ENCODE peak calls at places on chromosomes 4 and X, in ten cellular contexts. H, F, R, W, U, V, N, C, M and Q are unnamed samples.

GRCh38 chrX:39642071-39642470 is 455.7 kb downstream of the BCOR start:
- DNase-seq in H (no peak), F (no peak), R (no peak), W (no peak), U (no peak), V (peak), N (no peak), C (no peak), M (no peak), Q (no peak)

GRCh38 chr4:176360446-176360845 is 40.7 kb downstream of the SPCS3 start:
- DNase-seq in H (peak), F (no peak), R (peak), W (peak), U (peak), V (no peak), N (no peak), C (no peak), M (no peak), Q (no peak)

GRCh38 chrX:65674351-65674893 is 7.0 kb downstream of the MSN start:
- DNase-seq in H (peak), F (no peak), R (peak), W (no peak), U (no peak), V (no peak), N (no peak), C (no peak), M (no peak), Q (no peak)

GRCh38 chr4:8235686-8236085 is 33.9 kb upstream of the HTRA3 start:
- DNase-seq in H (no peak), F (no peak), R (no peak), W (no peak), U (no peak), V (no peak), N (no peak), C (no peak), M (no peak), Q (no peak)

GRCh38 chr4:2359591-2360390 is 58.7 kb downstream of the ZFYVE28 start:
- DNase-seq in H (no peak), F (no peak), R (no peak), W (no peak), U (no peak), V (no peak), N (no peak), C (no peak), M (no peak), Q (no peak)

GRCh38 chrX:9416562-9417319 is 48.1 kb upstream of the TBL1X start:
- DNase-seq in H (peak), F (no peak), R (no peak), W (peak), U (peak), V (no peak), N (no peak), C (no peak), M (no peak), Q (no peak)

GRCh38 chr4:1043658-1044468 is 32.4 kb downstream of the FGFRL1 start:
- DNase-seq in H (peak), F (peak), R (peak), W (peak), U (peak), V (peak), N (peak), C (no peak), M (peak), Q (peak)

GRCh38 chr4:1207603-1208265 is 35.4 kb upstream of the SPON2 start:
- DNase-seq in H (peak), F (no peak), R (no peak), W (no peak), U (peak), V (peak), N (peak), C (no peak), M (peak), Q (no peak)

GRCh38 chr4:182567119-182567518 is 323.9 kb downstream of the TENM3 start:
- DNase-seq in H (no peak), F (no peak), R (no peak), W (no peak), U (no peak), V (no peak), N (no peak), C (no peak), M (no peak), Q (no peak)

GRCh38 chr4:128553665-128554515 is 255.6 kb upstream of the JADE1 start:
- DNase-seq in H (peak), F (no peak), R (no peak), W (no peak), U (no peak), V (no peak), N (no peak), C (no peak), M (no peak), Q (no peak)

GRCh38 chrX:153873282-153874090 is 12.5 kb downstream of the L1CAM start:
- DNase-seq in H (no peak), F (no peak), R (no peak), W (no peak), U (no peak), V (no peak), N (peak), C (no peak), M (peak), Q (no peak)

GRCh38 chr4:87451537-87451936 is 29.2 kb downstream of the NUDT9 start:
- DNase-seq in H (no peak), F (no peak), R (no peak), W (no peak), U (no peak), V (no peak), N (no peak), C (no peak), M (no peak), Q (no peak)

GRCh38 chrX:122565952-122566351 is 618.1 kb upstream of the GRIA3 start:
- DNase-seq in H (peak), F (no peak), R (peak), W (peak), U (peak), V (no peak), N (no peak), C (no peak), M (peak), Q (no peak)

GRCh38 chr4:6513678-6514077 is 41.3 kb upstream of the PPP2R2C start:
- DNase-seq in H (no peak), F (no peak), R (no peak), W (no peak), U (no peak), V (no peak), N (no peak), C (no peak), M (no peak), Q (no peak)

GRCh38 chrX:20668550-20668949 is 401.8 kb upstream of the RPS6KA3 start:
- DNase-seq in H (no peak), F (no peak), R (no peak), W (no peak), U (no peak), V (no peak), N (no peak), C (no peak), M (no peak), Q (no peak)

GRCh38 chr4:133320576-133321170 is 171.6 kb downstream of the PCDH10 start:
- DNase-seq in H (peak), F (no peak), R (peak), W (peak), U (peak), V (no peak), N (no peak), C (peak), M (no peak), Q (no peak)

GRCh38 chr4:74874785-74875367 is 58.0 kb upstream of the PARM1 start:
- DNase-seq in H (peak), F (no peak), R (peak), W (peak), U (peak), V (no peak), N (no peak), C (peak), M (no peak), Q (no peak)

GRCh38 chr4:24475756-24476155 is 108.6 kb downstream of the DHX15 start:
- DNase-seq in H (no peak), F (no peak), R (no peak), W (no peak), U (no peak), V (no peak), N (peak), C (no peak), M (no peak), Q (no peak)

GRCh38 chr4:3031357-3032064 is 42.8 kb downstream of the HTT-AS start:
- DNase-seq in H (no peak), F (no peak), R (no peak), W (peak), U (no peak), V (no peak), N (no peak), C (no peak), M (peak), Q (no peak)

GRCh38 chrX:134764202-134764785 is 106.0 kb upstream of the PLAC1 start:
- DNase-seq in H (peak), F (no peak), R (peak), W (peak), U (peak), V (no peak), N (no peak), C (no peak), M (no peak), Q (no peak)

GRCh38 chr4:188719794-188720193 is 580.6 kb downstream of the TRIML1 start:
- DNase-seq in H (no peak), F (no peak), R (no peak), W (no peak), U (no peak), V (no peak), N (no peak), C (no peak), M (no peak), Q (no peak)

GRCh38 chrX:51420610-51421009 is 75.8 kb downstream of the NUDT11 start:
- DNase-seq in H (peak), F (no peak), R (peak), W (peak), U (peak), V (no peak), N (no peak), C (peak), M (no peak), Q (no peak)

GRCh38 chr4:41935652-41936021 is 408 bp downstream of the TMEM33 start:
- DNase-seq in H (peak), F (no peak), R (peak), W (peak), U (no peak), V (no peak), N (no peak), C (no peak), M (no peak), Q (no peak)

GRCh38 chrX:132435222-132435621 is 53.6 kb downstream of the MBNL3 start:
- DNase-seq in H (peak), F (no peak), R (no peak), W (no peak), U (no peak), V (no peak), N (no peak), C (no peak), M (no peak), Q (no peak)

GRCh38 chrX:13747836-13748235 is 13.3 kb downstream of the OFD1 start:
- DNase-seq in H (peak), F (no peak), R (peak), W (peak), U (peak), V (no peak), N (peak), C (peak), M (no peak), Q (no peak)

GRCh38 chrX:78708171-78708570 is 39.3 kb upstream of the LPAR4 start:
- DNase-seq in H (peak), F (no peak), R (peak), W (peak), U (peak), V (no peak), N (peak), C (peak), M (no peak), Q (no peak)
- TF ChIP-seq CTCF in H (peak), F (peak), R (peak), W (peak), U (peak), V (no peak), N (no peak), C (no peak), M (peak), Q (no peak)

GRCh38 chr4:5050520-5050955 is 742 bp upstream of the STK32B start:
- DNase-seq in H (peak), F (peak), R (peak), W (peak), U (peak), V (peak), N (peak), C (peak), M (peak), Q (peak)
- TF ChIP-seq CTCF in H (peak), F (peak), R (peak), W (peak), U (peak), V (no peak), N (peak), C (peak), M (peak), Q (no peak)

GRCh38 chr4:53916431-53916889 is 147.9 kb downstream of the CHIC2 start:
- DNase-seq in H (peak), F (peak), R (peak), W (peak), U (peak), V (no peak), N (no peak), C (no peak), M (no peak), Q (no peak)
- TF ChIP-seq CTCF in H (no peak), F (no peak), R (no peak), W (no peak), U (no peak), V (no peak), N (no peak), C (no peak), M (no peak), Q (no peak)

GRCh38 chrX:42535233-42535632 is 242.7 kb downstream of the PPP1R2C start:
- DNase-seq in H (no peak), F (no peak), R (no peak), W (no peak), U (no peak), V (no peak), N (no peak), C (no peak), M (no peak), Q (no peak)

GRCh38 chrX:42531431-42531830 is 246.5 kb downstream of the PPP1R2C start:
- DNase-seq in H (no peak), F (no peak), R (no peak), W (no peak), U (no peak), V (no peak), N (no peak), C (no peak), M (no peak), Q (no peak)

GRCh38 chrX:42533761-42534160 is 244.2 kb downstream of the PPP1R2C start:
- DNase-seq in H (no peak), F (no peak), R (no peak), W (no peak), U (no peak), V (no peak), N (no peak), C (no peak), M (no peak), Q (no peak)

GRCh38 chrX:42524374-42524773 is 253.6 kb downstream of the PPP1R2C start:
- DNase-seq in H (peak), F (no peak), R (peak), W (peak), U (no peak), V (no peak), N (no peak), C (no peak), M (no peak), Q (no peak)

GRCh38 chrX:42530027-42530426 is 247.9 kb downstream of the PPP1R2C start:
- DNase-seq in H (peak), F (no peak), R (peak), W (peak), U (no peak), V (no peak), N (no peak), C (no peak), M (no peak), Q (no peak)
- TF ChIP-seq CTCF in H (peak), F (no peak), R (peak), W (peak), U (no peak), V (no peak), N (no peak), C (no peak), M (no peak), Q (no peak)

DNA sequence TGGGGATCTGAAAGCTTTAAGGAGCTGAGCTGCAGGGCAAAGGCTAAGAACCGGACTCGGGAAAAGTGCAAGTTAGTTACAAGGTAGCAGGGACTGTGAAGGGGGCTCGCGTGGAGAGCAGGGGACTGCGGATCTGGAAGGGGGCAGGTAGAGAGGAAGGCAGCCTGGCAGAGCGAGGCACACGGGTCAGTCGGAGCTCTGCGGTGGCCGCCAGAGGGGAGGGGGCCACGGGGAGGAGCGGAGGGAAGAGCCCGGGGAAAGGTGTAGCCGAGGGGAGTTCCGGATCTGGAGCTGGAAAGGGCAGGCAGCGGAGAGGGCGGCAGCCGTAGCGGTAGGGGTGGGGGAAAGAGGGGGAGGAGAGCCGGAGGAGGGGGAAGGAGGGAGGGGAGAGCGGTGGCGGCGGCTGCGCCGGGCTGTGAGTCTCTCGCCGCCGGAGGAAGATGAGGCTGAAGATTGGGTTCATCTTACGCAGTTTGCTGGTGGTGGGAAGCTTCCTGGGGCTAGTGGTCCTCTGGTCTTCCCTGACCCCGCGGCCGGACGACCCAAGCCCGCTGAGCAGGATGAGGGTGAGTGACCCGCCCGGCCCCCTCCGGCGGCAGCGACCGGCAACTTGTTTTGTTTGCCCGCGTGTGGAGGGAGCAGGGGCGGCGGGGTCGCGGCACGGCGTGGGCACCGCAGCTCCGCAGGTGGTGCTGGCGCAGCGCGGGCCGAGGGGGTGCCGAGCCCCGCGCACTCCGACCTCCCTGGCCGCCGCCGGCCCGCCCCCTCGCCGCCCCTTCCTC is at the start of gene GALNT7:
- DNase-seq in H (peak), F (peak), R (peak), W (peak), U (no peak), V (peak), N (peak), C (peak), M (peak), Q (peak)
- TF ChIP-seq CTCF in H (peak), F (no peak), R (no peak), W (peak), U (no peak), V (no peak), N (no peak), C (no peak), M (no peak), Q (no peak)

DNA sequence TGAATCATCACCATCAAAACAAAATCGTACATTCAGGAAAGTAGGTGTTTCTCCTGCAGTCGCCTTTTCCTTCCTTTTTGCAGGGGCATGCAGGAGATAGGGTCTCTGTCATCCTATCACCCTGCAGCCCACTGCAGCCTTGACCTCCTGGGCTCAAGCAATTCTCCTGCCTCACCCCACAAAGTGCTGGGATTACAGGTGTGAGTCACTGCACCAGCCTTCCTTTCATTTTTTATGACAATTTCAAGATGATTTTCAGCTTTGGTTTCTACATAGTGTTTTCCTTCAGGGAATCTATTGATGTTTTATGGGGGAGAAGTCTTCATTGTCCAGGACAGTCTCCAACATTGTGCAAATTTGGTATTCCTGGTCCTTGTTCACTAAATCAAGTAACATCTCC is 71.7 kb downstream of the USP38 start:
- DNase-seq in H (no peak), F (no peak), R (peak), W (peak), U (no peak), V (no peak), N (no peak), C (no peak), M (no peak), Q (no peak)
- TF ChIP-seq CTCF in H (no peak), F (no peak), R (no peak), W (no peak), U (no peak), V (no peak), N (no peak), C (no peak), M (no peak), Q (no peak)